ENCODE peak calls at places on chromosomes 13 and 19, in eight cellular contexts. I is CD8-positive, alpha-beta T cell; H is neuronal stem cell; P is upper lobe of right lung; M is GM23248; F is upper lobe of left lung; L is esophagus squamous epithelium; Z is IMR-90. Q is an unnamed sample.

GRCh38 chr13:76505437-76505836 is 380.8 kb downstream of the KCTD12 start:
- DNase-seq in P (no peak), M (no peak), F (no peak), Z (no peak), I (no peak), L (no peak), H (no peak), Q (no peak)

GRCh38 chr13:46126552-46127171 is 21.8 kb upstream of the CPB2 start:
- DNase-seq in I (peak), L (no peak), M (peak), P (peak), Z (peak), H (peak), F (peak), Q (peak)

GRCh38 chr13:50526771-50527567 is 316.5 kb downstream of the DLEU7 start:
- DNase-seq in M (no peak), L (no peak), Z (no peak), I (no peak), H (no peak), F (peak), P (no peak), Q (no peak)

GRCh38 chr13:61247149-61247936 is 168.3 kb downstream of the PCDH20 start:
- DNase-seq in P (no peak), I (no peak), F (no peak), Z (no peak), H (no peak), M (no peak), L (no peak), Q (no peak)

GRCh38 chr19:56976995-56977906 is 136.7 kb upstream of the PEG3 start:
- DNase-seq in L (no peak), Z (no peak), F (no peak), I (no peak), P (no peak), M (no peak), H (no peak), Q (no peak)

GRCh38 chr13:23427342-23428182 is 5.9 kb downstream of the SACS start:
- DNase-seq in M (peak), L (no peak), P (no peak), I (no peak), H (no peak), F (no peak), Z (peak), Q (no peak)

GRCh38 chr13:68745517-68745916 is 1362.1 kb upstream of the ATXN8OS start:
- DNase-seq in Z (no peak), P (no peak), H (no peak), L (no peak), I (no peak), M (no peak), F (no peak), Q (no peak)

GRCh38 chr13:89903115-89903514 is 1444.4 kb upstream of the MIR17HG start:
- DNase-seq in Z (no peak), H (no peak), I (no peak), F (no peak), L (no peak), P (no peak), M (no peak), Q (no peak)

GRCh38 chr19:18526316-18526715 is 4.4 kb upstream of the ELL start:
- DNase-seq in P (no peak), I (no peak), Z (no peak), H (no peak), F (no peak), M (no peak), L (no peak), Q (no peak)

GRCh38 chr19:30373593-30373992 is 1.4 kb downstream of the ZNF536 start:
- DNase-seq in I (no peak), Z (no peak), P (no peak), M (no peak), H (no peak), L (no peak), F (no peak), Q (no peak)

GRCh38 chr13:100588350-100589177 is at the start of gene GGACT:
- DNase-seq in I (peak), P (peak), F (peak), L (no peak), M (peak), Z (peak), H (peak), Q (peak)

GRCh38 chr13:26449063-26449848 is 108.2 kb upstream of the WASF3 start:
- DNase-seq in I (no peak), H (no peak), F (no peak), L (no peak), M (peak), Z (peak), P (no peak), Q (no peak)

GRCh38 chr13:103794526-103794925 is 728.3 kb upstream of the SLC10A2 start:
- DNase-seq in F (no peak), Z (no peak), M (no peak), I (no peak), L (no peak), P (no peak), H (no peak), Q (no peak)

GRCh38 chr19:18762125-18763023 is 28.7 kb downstream of the COMP start:
- DNase-seq in M (peak), I (no peak), Z (no peak), H (no peak), L (no peak), F (peak), P (peak), Q (peak)

GRCh38 chr13:24217601-24218281 is 57.2 kb downstream of the SPATA13 start:
- DNase-seq in I (no peak), H (no peak), M (peak), Z (no peak), L (no peak), F (peak), P (peak), Q (no peak)

GRCh38 chr13:28718186-28718537 is 608 bp downstream of the SLC46A3 start:
- DNase-seq in L (no peak), I (no peak), M (no peak), P (no peak), F (no peak), H (no peak), Z (peak), Q (peak)

GRCh38 chr19:7550987-7551761 is 15.7 kb downstream of the PNPLA6 start:
- DNase-seq in M (peak), P (peak), L (no peak), H (peak), I (peak), F (peak), Z (peak), Q (no peak)

GRCh38 chr13:53382008-53382407 is 353.4 kb downstream of the OLFM4 start:
- DNase-seq in H (no peak), F (no peak), I (no peak), P (no peak), M (no peak), L (no peak), Z (no peak), Q (no peak)

GRCh38 chr19:40907968-40908735 is 26.1 kb upstream of the CYP2A7 start:
- DNase-seq in I (peak), H (no peak), P (peak), F (peak), M (peak), Z (no peak), L (no peak), Q (no peak)

GRCh38 chr19:13146763-13147563 is 3.2 kb downstream of the STX10 start:
- DNase-seq in H (no peak), M (peak), Z (no peak), L (no peak), F (peak), I (no peak), P (no peak), Q (no peak)

GRCh38 chr13:95624020-95624419 is 20.5 kb downstream of the DZIP1 start:
- DNase-seq in Z (peak), H (peak), L (no peak), M (peak), P (no peak), F (no peak), I (peak), Q (no peak)

GRCh38 chr13:27211771-27212364 is 39.5 kb upstream of the RPL21 start:
- DNase-seq in L (no peak), H (no peak), I (no peak), M (peak), Z (peak), F (no peak), P (no peak), Q (no peak)

GRCh38 chr19:39430675-39431593 is 4.8 kb downstream of the RPS16 start:
- DNase-seq in F (peak), I (peak), M (peak), P (peak), L (no peak), H (no peak), Z (peak), Q (no peak)

GRCh38 chr13:85497652-85498051 is 301.6 kb downstream of the SLITRK6 start:
- DNase-seq in P (no peak), M (peak), L (no peak), I (no peak), H (no peak), F (no peak), Z (peak), Q (no peak)
- H3K27ac ChIP-seq in P (no peak), M (no peak), L (no peak), I (no peak), H (no peak), F (no peak), Z (peak), Q (no peak)

DNA sequence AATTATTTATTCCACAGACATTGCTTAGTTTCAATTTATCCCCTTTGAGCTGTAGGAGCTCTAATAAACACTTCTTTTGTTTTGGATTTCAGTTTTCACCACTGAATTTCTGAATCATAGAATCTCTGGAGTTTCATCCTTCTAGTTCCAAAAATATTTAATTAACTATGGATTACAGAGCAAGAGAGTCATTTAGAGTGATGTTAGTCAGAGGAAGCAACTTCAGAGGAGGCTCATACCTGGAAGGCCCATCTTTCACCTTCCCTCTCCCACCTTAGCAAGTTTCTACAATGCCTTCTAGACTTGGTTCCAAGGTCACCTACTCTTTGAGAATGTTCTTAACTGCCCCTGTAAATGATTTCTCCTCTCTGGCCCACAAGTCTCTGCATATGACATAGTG is 353.2 kb downstream of the SPRY2 start:
- DNase-seq in F (no peak), M (peak), I (no peak), Z (no peak), H (no peak), L (no peak), P (no peak), Q (no peak)
- H3K27ac ChIP-seq in F (no peak), M (peak), I (no peak), Z (no peak), H (no peak), L (peak), P (no peak), Q (no peak)

DNA sequence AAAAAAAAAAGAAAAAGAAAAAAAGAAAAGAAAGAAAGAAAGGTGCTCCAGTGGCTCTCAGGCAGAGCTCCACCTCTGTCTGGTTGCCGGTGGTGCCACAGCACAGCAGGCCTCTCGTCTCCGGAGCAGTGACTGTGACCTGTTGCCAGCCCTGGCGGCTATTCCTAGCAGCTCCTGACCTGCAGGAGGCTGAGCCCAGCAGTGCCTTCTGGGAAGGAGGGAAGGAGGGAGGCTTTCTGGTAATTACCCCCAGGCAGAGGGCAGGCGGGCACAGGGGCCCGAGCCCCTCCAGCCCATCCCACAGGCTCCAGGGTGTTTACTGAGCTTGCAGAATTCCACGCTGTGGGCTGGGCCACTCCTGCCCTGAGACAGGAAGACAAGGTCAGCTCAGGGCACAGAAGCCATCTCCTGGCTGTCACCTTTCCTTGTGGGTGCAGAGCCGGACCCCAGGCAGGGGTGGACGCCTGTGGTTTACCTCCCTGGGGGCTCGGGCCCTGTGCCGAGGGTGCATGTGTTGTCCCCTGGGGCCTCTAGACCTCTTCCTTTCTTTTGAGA is 77.9 kb downstream of the GNG7 start:
- DNase-seq in Z (no peak), L (no peak), M (peak), F (peak), H (no peak), I (no peak), P (peak), Q (no peak)
- H3K27ac ChIP-seq in Z (no peak), L (peak), M (no peak), F (peak), H (no peak), I (no peak), P (peak), Q (no peak)

DNA sequence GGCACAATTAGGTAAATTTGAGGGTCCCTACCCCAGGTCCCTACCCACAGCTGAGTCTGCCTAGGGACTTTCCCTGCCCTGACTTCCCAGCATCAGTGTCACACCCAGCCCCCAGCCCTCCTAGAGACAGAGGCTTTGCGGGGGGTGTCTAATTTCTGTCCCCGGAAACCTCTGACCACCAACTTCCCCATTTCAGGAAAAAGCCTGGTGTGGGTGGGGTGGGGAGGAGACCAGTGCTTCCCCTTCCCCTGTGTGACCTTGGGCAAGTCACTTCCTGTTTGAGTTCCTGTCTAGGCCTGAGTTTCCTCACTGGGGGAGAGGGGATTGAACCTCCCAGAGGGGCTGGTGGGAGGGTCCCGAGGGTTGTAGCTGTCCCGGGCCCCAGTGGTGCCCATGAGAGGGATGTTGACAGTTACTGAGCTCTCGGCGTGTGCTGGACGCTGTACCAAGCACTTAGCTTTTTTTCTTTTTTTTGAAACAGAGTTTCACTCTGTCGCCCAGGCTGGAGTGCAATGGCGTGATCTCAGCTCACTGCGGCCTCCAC is 7.9 kb downstream of the VASP start:
- DNase-seq in M (no peak), P (peak), I (no peak), F (peak), H (no peak), L (no peak), Z (no peak), Q (no peak)
- H3K27ac ChIP-seq in M (no peak), P (peak), I (peak), F (peak), H (no peak), L (peak), Z (no peak), Q (no peak)

GRCh38 chr19:46209051-46209450 is 20.5 kb upstream of the IGFL1 start:
- DNase-seq in H (no peak), F (no peak), Z (no peak), M (no peak), I (no peak), L (no peak), P (no peak), Q (no peak)
- H3K27ac ChIP-seq in H (no peak), F (no peak), Z (no peak), M (no peak), I (no peak), L (peak), P (no peak), Q (no peak)

GRCh38 chr13:33119022-33119735 is 103.0 kb downstream of the KL start:
- DNase-seq in M (peak), Z (no peak), F (no peak), L (no peak), H (no peak), P (no peak), I (no peak), Q (no peak)
- H3K27ac ChIP-seq in M (peak), Z (peak), F (no peak), L (no peak), H (no peak), P (no peak), I (no peak), Q (no peak)

DNA sequence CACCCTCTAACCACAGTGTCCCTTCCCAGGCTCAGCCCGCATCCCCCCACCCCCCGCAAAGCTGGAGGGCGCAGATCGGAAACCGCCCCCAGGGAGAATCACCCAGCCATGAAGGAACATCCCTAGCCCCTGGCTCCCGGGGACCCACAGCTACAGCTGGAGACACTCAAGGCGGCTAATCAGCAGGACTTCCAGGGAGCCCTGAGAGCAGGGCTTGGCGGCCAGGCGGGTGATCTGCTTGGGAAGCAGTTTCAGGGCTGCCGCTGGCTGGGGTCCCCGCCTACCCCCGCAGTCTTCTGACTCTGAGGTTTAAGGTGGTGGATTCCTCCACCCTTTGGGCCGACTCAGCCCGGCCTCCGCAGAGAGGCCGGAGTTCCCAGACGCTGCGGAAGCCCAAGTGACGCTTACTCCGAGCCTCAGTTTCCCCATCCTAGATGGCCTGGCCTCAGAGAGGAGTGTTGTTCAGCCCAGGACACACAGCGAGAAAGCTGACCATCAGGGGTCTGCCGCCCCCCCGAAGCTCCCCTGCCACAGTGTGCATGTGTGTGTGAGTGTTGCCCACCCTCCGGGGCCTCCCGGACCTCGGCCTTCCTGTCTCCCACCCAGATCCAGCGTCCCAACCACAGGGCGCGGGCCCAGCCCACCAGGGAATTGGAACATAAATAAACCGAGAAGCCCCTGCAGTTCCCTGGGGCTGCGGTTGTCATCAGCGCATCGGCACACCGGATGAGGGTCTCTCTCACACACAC is 9.8 kb downstream of the FUT6 start:
- DNase-seq in Z (no peak), H (no peak), M (no peak), F (no peak), I (no peak), P (no peak), L (no peak), Q (no peak)
- H3K27ac ChIP-seq in Z (no peak), H (no peak), M (no peak), F (no peak), I (no peak), P (no peak), L (peak), Q (no peak)

DNA sequence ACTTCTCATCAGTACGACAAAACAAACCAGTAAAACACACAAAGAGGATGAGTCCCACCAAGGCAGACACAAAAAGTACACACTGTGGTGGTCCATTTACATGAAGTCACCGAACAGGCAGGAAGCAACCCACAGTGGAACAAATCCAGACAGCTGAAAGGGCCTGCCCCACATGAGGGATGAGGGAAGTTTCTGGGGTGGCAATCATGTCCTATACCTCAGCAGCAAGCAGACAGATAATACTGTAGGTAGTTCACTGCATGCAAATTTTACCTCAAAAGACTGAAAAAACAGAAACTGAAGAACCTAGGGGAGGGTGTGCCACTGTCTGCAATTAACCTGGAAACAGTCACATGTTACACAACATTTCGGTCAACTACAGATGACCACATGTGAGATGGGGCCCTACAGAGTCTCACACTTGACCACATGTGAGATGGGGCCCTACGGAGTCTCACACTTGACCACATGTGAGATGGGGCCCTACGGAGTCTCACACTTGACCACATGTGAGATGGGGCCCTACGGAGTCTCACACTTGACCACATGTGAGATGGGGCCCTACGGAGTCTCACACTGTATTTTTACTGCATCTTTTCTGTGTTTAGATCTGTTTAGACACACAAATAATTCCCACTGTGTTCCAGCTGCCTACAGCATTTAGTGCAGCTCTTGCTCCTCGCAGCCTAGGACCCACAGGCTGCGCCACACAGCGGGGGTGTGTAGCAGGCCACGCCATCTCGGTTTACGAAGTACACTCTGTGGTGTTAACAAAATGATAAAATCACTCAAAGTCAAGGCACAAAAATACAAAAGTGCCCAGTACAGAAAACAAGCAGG is 22.2 kb downstream of the PCID2 start:
- DNase-seq in L (no peak), I (no peak), H (no peak), Z (no peak), F (no peak), P (no peak), M (no peak), Q (no peak)
- H3K27ac ChIP-seq in L (no peak), I (peak), H (no peak), Z (peak), F (peak), P (peak), M (peak), Q (peak)

GRCh38 chr19:34299576-34299975 is 45.2 kb downstream of the GARRE1 start:
- DNase-seq in Z (no peak), P (no peak), I (no peak), L (no peak), M (no peak), H (no peak), F (no peak), Q (no peak)
- H3K27ac ChIP-seq in Z (no peak), P (no peak), I (no peak), L (no peak), M (no peak), H (no peak), F (no peak), Q (no peak)

GRCh38 chr19:16726916-16727315 is 7.3 kb downstream of the NWD1 start:
- DNase-seq in P (no peak), Z (no peak), M (no peak), L (no peak), H (no peak), F (no peak), I (no peak), Q (no peak)
- H3K27ac ChIP-seq in P (no peak), Z (no peak), M (no peak), L (no peak), H (no peak), F (no peak), I (no peak), Q (no peak)